ENCODE peak calls at places on chromosomes 2 and 18, in seven cellular contexts. One of them, this sample, is unnamed.

GRCh38 chr2:176251928-176252327 is 17.3 kb upstream of the MTX2 start:
- DNase-seq in ELF-1: no peak
- DNase-seq in Daoy: no peak
- DNase-seq in Kasumi-1: no peak
- DNase-seq in stimulated activated CD4-positive, alpha-beta T cell treated with anti-CD3 and anti-CD28 coated beads, Interleukin-12 subunit alpha, Interleukin-12 subunit beta, amount 100 ng/mL, for 4 hours: no peak
- DNase-seq in GM03348: no peak
- DNase-seq in epithelial cell of prostate: peak; percentile 72
- DNase-seq in this sample: no peak

GRCh38 chr2:106165064-106165463 is 29.0 kb downstream of the UXS1 start:
- DNase-seq in stimulated activated CD4-positive, alpha-beta T cell treated with anti-CD3 and anti-CD28 coated beads, Interleukin-12 subunit alpha, Interleukin-12 subunit beta, amount 100 ng/mL, for 4 hours: no peak
- DNase-seq in Daoy: no peak
- DNase-seq in GM03348: no peak
- DNase-seq in epithelial cell of prostate: no peak
- DNase-seq in ELF-1: peak; percentile 65
- DNase-seq in Kasumi-1: no peak
- DNase-seq in this sample: peak; percentile 51

GRCh38 chr2:119671011-119671410 is 8.0 kb upstream of the TMEM177 start:
- DNase-seq in ELF-1: no peak
- DNase-seq in Daoy: no peak
- DNase-seq in stimulated activated CD4-positive, alpha-beta T cell treated with anti-CD3 and anti-CD28 coated beads, Interleukin-12 subunit alpha, Interleukin-12 subunit beta, amount 100 ng/mL, for 4 hours: no peak
- DNase-seq in epithelial cell of prostate: no peak
- DNase-seq in GM03348: no peak
- DNase-seq in Kasumi-1: no peak
- DNase-seq in this sample: no peak

GRCh38 chr2:158970522-158970855 is 2.0 kb downstream of the TANC1 start:
- DNase-seq in epithelial cell of prostate: no peak
- DNase-seq in ELF-1: no peak
- DNase-seq in Daoy: no peak
- DNase-seq in GM03348: peak; percentile 11
- DNase-seq in Kasumi-1: no peak
- DNase-seq in stimulated activated CD4-positive, alpha-beta T cell treated with anti-CD3 and anti-CD28 coated beads, Interleukin-12 subunit alpha, Interleukin-12 subunit beta, amount 100 ng/mL, for 4 hours: no peak
- DNase-seq in this sample: no peak

GRCh38 chr2:156486175-156486574 is 50.0 kb downstream of the GPD2 start:
- DNase-seq in epithelial cell of prostate: no peak
- DNase-seq in Daoy: peak; percentile 3
- DNase-seq in stimulated activated CD4-positive, alpha-beta T cell treated with anti-CD3 and anti-CD28 coated beads, Interleukin-12 subunit alpha, Interleukin-12 subunit beta, amount 100 ng/mL, for 4 hours: no peak
- DNase-seq in Kasumi-1: no peak
- DNase-seq in ELF-1: no peak
- DNase-seq in GM03348: no peak
- DNase-seq in this sample: no peak

GRCh38 chr2:231037202-231037730 is at the start of gene C2orf72:
- DNase-seq in epithelial cell of prostate: no peak
- DNase-seq in ELF-1: no peak
- DNase-seq in GM03348: peak; percentile 52
- DNase-seq in Daoy: peak; percentile 24
- DNase-seq in Kasumi-1: no peak
- DNase-seq in stimulated activated CD4-positive, alpha-beta T cell treated with anti-CD3 and anti-CD28 coated beads, Interleukin-12 subunit alpha, Interleukin-12 subunit beta, amount 100 ng/mL, for 4 hours: no peak
- DNase-seq in this sample: no peak

GRCh38 chr2:178420463-178420990 is 30.4 kb downstream of the PRKRA start:
- DNase-seq in ELF-1: no peak
- DNase-seq in Kasumi-1: peak; percentile 19
- DNase-seq in Daoy: no peak
- DNase-seq in GM03348: no peak
- DNase-seq in stimulated activated CD4-positive, alpha-beta T cell treated with anti-CD3 and anti-CD28 coated beads, Interleukin-12 subunit alpha, Interleukin-12 subunit beta, amount 100 ng/mL, for 4 hours: no peak
- DNase-seq in epithelial cell of prostate: no peak
- DNase-seq in this sample: no peak

GRCh38 chr2:237390235-237390634 is 23.7 kb downstream of the COL6A3 start:
- DNase-seq in Daoy: no peak
- DNase-seq in GM03348: no peak
- DNase-seq in epithelial cell of prostate: no peak
- DNase-seq in ELF-1: no peak
- DNase-seq in stimulated activated CD4-positive, alpha-beta T cell treated with anti-CD3 and anti-CD28 coated beads, Interleukin-12 subunit alpha, Interleukin-12 subunit beta, amount 100 ng/mL, for 4 hours: no peak
- DNase-seq in Kasumi-1: no peak
- DNase-seq in this sample: no peak

GRCh38 chr18:25420091-25420490 is 68.1 kb upstream of the ZNF521 start:
- DNase-seq in GM03348: no peak
- DNase-seq in epithelial cell of prostate: no peak
- DNase-seq in stimulated activated CD4-positive, alpha-beta T cell treated with anti-CD3 and anti-CD28 coated beads, Interleukin-12 subunit alpha, Interleukin-12 subunit beta, amount 100 ng/mL, for 4 hours: no peak
- DNase-seq in Daoy: no peak
- DNase-seq in Kasumi-1: no peak
- DNase-seq in ELF-1: no peak
- DNase-seq in this sample: no peak

GRCh38 chr2:119433636-119434327 is 2.1 kb downstream of the TMEM37 start:
- DNase-seq in Kasumi-1: no peak
- DNase-seq in epithelial cell of prostate: no peak
- DNase-seq in GM03348: no peak
- DNase-seq in stimulated activated CD4-positive, alpha-beta T cell treated with anti-CD3 and anti-CD28 coated beads, Interleukin-12 subunit alpha, Interleukin-12 subunit beta, amount 100 ng/mL, for 4 hours: no peak
- DNase-seq in Daoy: no peak
- DNase-seq in ELF-1: peak; percentile 42
- DNase-seq in this sample: peak; percentile 22

GRCh38 chr2:127153691-127154158 is 46.8 kb upstream of the BIN1 start:
- DNase-seq in ELF-1: no peak
- DNase-seq in stimulated activated CD4-positive, alpha-beta T cell treated with anti-CD3 and anti-CD28 coated beads, Interleukin-12 subunit alpha, Interleukin-12 subunit beta, amount 100 ng/mL, for 4 hours: no peak
- DNase-seq in epithelial cell of prostate: no peak
- DNase-seq in GM03348: peak; percentile 86
- DNase-seq in Daoy: peak; percentile 95
- DNase-seq in Kasumi-1: no peak
- DNase-seq in this sample: no peak

GRCh38 chr18:62984656-62985315 is 269.4 kb downstream of the PHLPP1 start:
- DNase-seq in Kasumi-1: no peak
- DNase-seq in epithelial cell of prostate: no peak
- DNase-seq in stimulated activated CD4-positive, alpha-beta T cell treated with anti-CD3 and anti-CD28 coated beads, Interleukin-12 subunit alpha, Interleukin-12 subunit beta, amount 100 ng/mL, for 4 hours: no peak
- DNase-seq in ELF-1: no peak
- DNase-seq in Daoy: no peak
- DNase-seq in GM03348: no peak
- DNase-seq in this sample: no peak

GRCh38 chr2:32993140-32993539 is 46.4 kb downstream of the LTBP1 start:
- DNase-seq in Kasumi-1: no peak
- DNase-seq in Daoy: no peak
- DNase-seq in ELF-1: no peak
- DNase-seq in stimulated activated CD4-positive, alpha-beta T cell treated with anti-CD3 and anti-CD28 coated beads, Interleukin-12 subunit alpha, Interleukin-12 subunit beta, amount 100 ng/mL, for 4 hours: no peak
- DNase-seq in epithelial cell of prostate: no peak
- DNase-seq in GM03348: no peak
- DNase-seq in this sample: no peak

GRCh38 chr2:215826838-215827441 is 186.4 kb downstream of the MREG start:
- DNase-seq in Kasumi-1: no peak
- DNase-seq in stimulated activated CD4-positive, alpha-beta T cell treated with anti-CD3 and anti-CD28 coated beads, Interleukin-12 subunit alpha, Interleukin-12 subunit beta, amount 100 ng/mL, for 4 hours: no peak
- DNase-seq in epithelial cell of prostate: no peak
- DNase-seq in Daoy: peak; percentile 25
- DNase-seq in GM03348: no peak
- DNase-seq in ELF-1: no peak
- DNase-seq in this sample: no peak

GRCh38 chr2:171966268-171966667 is 33.5 kb upstream of the METAP1D start:
- DNase-seq in stimulated activated CD4-positive, alpha-beta T cell treated with anti-CD3 and anti-CD28 coated beads, Interleukin-12 subunit alpha, Interleukin-12 subunit beta, amount 100 ng/mL, for 4 hours: no peak
- DNase-seq in GM03348: no peak
- DNase-seq in epithelial cell of prostate: no peak
- DNase-seq in Daoy: no peak
- DNase-seq in ELF-1: no peak
- DNase-seq in Kasumi-1: no peak
- DNase-seq in this sample: no peak

This sample was measured in H9.